ENCODE peak calls at places on chromosomes 11 and 22, in nine cellular contexts. R is breast epithelium, B is ovary, O is IMR-90, C is esophagus squamous epithelium, X is A549, T is adrenal gland, Z is transverse colon, V is heart left ventricle. Y is an unnamed sample.

GRCh38 chr22:44486538-44486937 is 11.5 kb downstream of the RTL6 start:
- DNase-seq in Z (no peak), V (no peak), T (peak), R (no peak), O (peak), C (no peak), X (peak), B (no peak), Y (no peak)

GRCh38 chr11:3194016-3194816 is 24.4 kb downstream of the MRGPRG start:
- DNase-seq in T (no peak), B (no peak), C (no peak), O (no peak), V (no peak), R (no peak), Z (no peak), X (no peak), Y (no peak)

GRCh38 chr11:78408619-78409018 is 9.0 kb downstream of the GAB2 start:
- DNase-seq in B (no peak), Z (no peak), C (no peak), O (no peak), X (no peak), V (no peak), R (no peak), T (no peak), Y (no peak)

GRCh38 chr11:71329165-71329510 is 76.8 kb upstream of the SHANK2 start:
- DNase-seq in X (no peak), O (no peak), B (no peak), V (no peak), Z (no peak), R (no peak), C (no peak), T (no peak), Y (no peak)

GRCh38 chr11:61173456-61173855 is 12.2 kb upstream of the VPS37C start:
- DNase-seq in C (no peak), R (no peak), T (no peak), O (peak), B (no peak), V (no peak), Z (no peak), X (peak), Y (no peak)

GRCh38 chr11:20161230-20161918 is 1.1 kb upstream of the DBX1 start:
- DNase-seq in C (no peak), T (no peak), X (no peak), R (no peak), V (no peak), Z (no peak), B (no peak), O (no peak), Y (peak)

GRCh38 chr11:133835258-133836075 is 9.8 kb downstream of the SPATA19 start:
- DNase-seq in C (no peak), O (peak), T (peak), V (no peak), X (peak), B (no peak), Z (no peak), R (no peak), Y (peak)

GRCh38 chr22:32765117-32765618 is 36.3 kb upstream of the TIMP3 start:
- DNase-seq in R (no peak), B (no peak), V (no peak), X (no peak), C (no peak), T (no peak), O (no peak), Z (no peak), Y (no peak)

GRCh38 chr11:128473631-128474030 is 113.7 kb downstream of the ETS1 start:
- DNase-seq in C (no peak), B (no peak), X (no peak), T (no peak), R (no peak), Z (no peak), V (no peak), O (no peak), Y (no peak)

GRCh38 chr11:122453586-122453985 is 201.9 kb upstream of the UBASH3B start:
- DNase-seq in Z (no peak), X (no peak), V (no peak), R (no peak), O (no peak), T (no peak), C (no peak), B (no peak), Y (no peak)

GRCh38 chr22:32619614-32620426 is 145.2 kb downstream of the FBXO7 start:
- DNase-seq in X (peak), Z (no peak), R (no peak), V (no peak), O (peak), T (peak), B (peak), C (no peak), Y (peak)

GRCh38 chr11:71147331-71147730 is 105.0 kb downstream of the SHANK2 start:
- DNase-seq in R (no peak), T (no peak), Z (no peak), O (no peak), X (no peak), B (no peak), V (no peak), C (no peak), Y (no peak)

GRCh38 chr22:44207173-44207980 is 26.7 kb downstream of the PARVG start:
- DNase-seq in C (no peak), V (no peak), X (no peak), B (no peak), T (no peak), R (no peak), Z (no peak), O (no peak), Y (no peak)

GRCh38 chr11:133694701-133695100 is 150.6 kb downstream of the SPATA19 start:
- DNase-seq in T (no peak), C (no peak), X (no peak), R (no peak), O (no peak), Z (no peak), V (no peak), B (no peak), Y (no peak)

GRCh38 chr22:29270475-29271271 is 2.6 kb downstream of the EWSR1 start:
- DNase-seq in O (peak), X (peak), B (no peak), V (no peak), R (no peak), Z (no peak), T (no peak), C (no peak), Y (no peak)

GRCh38 chr11:96390403-96390830 is 604 bp downstream of the JRKL start:
- DNase-seq in T (no peak), X (peak), V (no peak), R (no peak), C (no peak), Z (no peak), O (peak), B (no peak), Y (no peak)

GRCh38 chr11:3831378-3832239 is 9.2 kb downstream of the RHOG start:
- DNase-seq in T (peak), R (no peak), O (no peak), V (no peak), Z (no peak), C (no peak), B (no peak), X (no peak), Y (no peak)

GRCh38 chr11:95788921-95789505 is 569 bp downstream of the FAM76B start:
- DNase-seq in T (peak), X (peak), V (peak), C (no peak), Z (peak), R (no peak), O (peak), B (peak), Y (no peak)

GRCh38 chr11:19347911-19348310 is 107.2 kb upstream of the E2F8 start:
- DNase-seq in O (no peak), B (no peak), V (no peak), C (no peak), R (no peak), X (no peak), Z (no peak), T (no peak), Y (peak)

GRCh38 chr11:21969841-21970240 is 223.0 kb upstream of the ANO5 start:
- DNase-seq in B (no peak), X (no peak), O (no peak), C (no peak), R (no peak), Z (no peak), T (no peak), V (no peak), Y (no peak)

GRCh38 chr11:37770145-37770544 is 1172.1 kb upstream of the RAG2 start:
- DNase-seq in C (no peak), R (no peak), Z (no peak), X (no peak), B (no peak), O (peak), T (no peak), V (no peak), Y (no peak)

GRCh38 chr22:49930596-49931412 is 12.4 kb downstream of the CRELD2 start:
- DNase-seq in C (no peak), T (peak), X (peak), R (peak), Z (peak), B (peak), O (peak), V (peak), Y (peak)

GRCh38 chr11:120710354-120711187 is 199.0 kb downstream of the GRIK4 start:
- DNase-seq in X (no peak), C (no peak), Z (peak), B (peak), O (peak), V (peak), R (no peak), T (peak), Y (no peak)

GRCh38 chr11:104183572-104183971 is 19.6 kb upstream of the PDGFD start:
- DNase-seq in T (no peak), B (no peak), Z (no peak), R (no peak), C (no peak), X (no peak), O (peak), V (no peak), Y (no peak)

GRCh38 chr11:17683378-17684161 is 35.8 kb upstream of the MYOD1 start:
- DNase-seq in B (no peak), X (peak), C (no peak), V (no peak), O (peak), R (no peak), T (no peak), Z (no peak), Y (no peak)

GRCh38 chr22:36233796-36234195 is 5.5 kb downstream of the APOL2 start:
- DNase-seq in Z (no peak), B (no peak), R (no peak), X (no peak), O (peak), C (no peak), V (no peak), T (no peak), Y (no peak)

GRCh38 chr22:23151827-23152226 is 6.5 kb downstream of the RAB36 start:
- DNase-seq in Z (no peak), R (no peak), X (no peak), B (no peak), O (no peak), T (no peak), C (no peak), V (no peak), Y (no peak)

GRCh38 chr11:21625982-21626381 is 566.9 kb upstream of the ANO5 start:
- DNase-seq in B (no peak), T (peak), C (no peak), O (no peak), X (no peak), V (peak), Z (peak), R (no peak), Y (no peak)

GRCh38 chr11:13291361-13291760 is 13.8 kb downstream of the BMAL1 start:
- DNase-seq in Z (no peak), R (no peak), V (no peak), O (no peak), T (no peak), X (no peak), B (no peak), C (no peak), Y (no peak)

GRCh38 chr11:130504317-130504716 is 55.9 kb downstream of the ADAMTS15 start:
- DNase-seq in R (no peak), X (no peak), B (no peak), V (no peak), C (no peak), T (no peak), O (no peak), Z (no peak), Y (no peak)
- H3K27ac ChIP-seq in R (no peak), X (no peak), B (no peak), V (no peak), C (no peak), T (no peak), O (no peak), Z (no peak), Y (no peak)

GRCh38 chr22:38727123-38727522 is 21.4 kb downstream of the GTPBP1 start:
- DNase-seq in O (no peak), T (no peak), B (no peak), Z (no peak), X (no peak), V (no peak), C (no peak), R (peak), Y (no peak)

GRCh38 chr22:38724176-38724575 is 18.4 kb downstream of the GTPBP1 start:
- DNase-seq in Z (no peak), B (no peak), R (no peak), O (no peak), C (no peak), X (no peak), V (no peak), T (no peak), Y (no peak)

GRCh38 chr22:38727530-38728451 is 22.0 kb downstream of the GTPBP1 start:
- DNase-seq in R (peak), Z (no peak), O (no peak), C (no peak), B (no peak), V (no peak), T (no peak), X (no peak), Y (no peak)

GRCh38 chr22:38725900-38726655 is 20.3 kb downstream of the GTPBP1 start:
- DNase-seq in V (no peak), X (no peak), C (no peak), Z (no peak), O (no peak), R (peak), T (no peak), B (no peak), Y (no peak)

DNA sequence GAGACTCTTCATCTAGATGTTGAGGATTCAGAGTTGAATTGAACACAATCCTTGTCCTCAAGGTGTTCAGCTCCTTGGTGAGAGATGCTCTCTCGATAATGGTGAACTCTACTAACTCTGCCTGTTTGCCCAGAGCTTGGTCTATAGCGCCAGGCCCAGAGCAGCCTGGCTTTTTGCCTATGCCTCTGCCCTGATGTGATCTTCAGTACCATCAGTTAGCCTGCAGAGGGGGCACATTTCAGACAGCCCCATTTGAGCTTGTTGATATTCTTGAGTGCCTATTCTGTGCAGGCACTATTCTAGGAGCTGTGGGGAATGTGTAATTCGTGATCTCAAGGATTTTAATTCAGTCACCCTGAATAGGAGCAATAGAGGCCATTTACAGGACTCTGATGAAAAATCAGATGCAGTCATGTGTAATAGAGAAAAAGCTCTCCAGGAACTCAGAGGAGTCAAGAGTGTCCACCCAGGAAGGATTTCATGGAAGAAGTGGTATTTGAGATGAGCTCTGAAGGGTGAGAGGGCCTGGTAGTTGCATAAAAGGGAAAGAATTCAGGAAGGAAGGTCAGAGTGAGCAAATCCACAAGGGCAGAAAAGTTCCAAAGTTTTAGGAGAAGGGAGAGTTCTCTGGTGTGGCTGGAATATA is 19.3 kb downstream of the GTPBP1 start:
- DNase-seq in Z (no peak), T (no peak), X (peak), O (peak), B (no peak), C (no peak), R (peak), V (no peak), Y (no peak)
- TF ChIP-seq CTCF in Z (peak), T (peak), X (peak), O (peak), B (no peak), C (peak), R (no peak), V (peak), Y (peak)

DNA sequence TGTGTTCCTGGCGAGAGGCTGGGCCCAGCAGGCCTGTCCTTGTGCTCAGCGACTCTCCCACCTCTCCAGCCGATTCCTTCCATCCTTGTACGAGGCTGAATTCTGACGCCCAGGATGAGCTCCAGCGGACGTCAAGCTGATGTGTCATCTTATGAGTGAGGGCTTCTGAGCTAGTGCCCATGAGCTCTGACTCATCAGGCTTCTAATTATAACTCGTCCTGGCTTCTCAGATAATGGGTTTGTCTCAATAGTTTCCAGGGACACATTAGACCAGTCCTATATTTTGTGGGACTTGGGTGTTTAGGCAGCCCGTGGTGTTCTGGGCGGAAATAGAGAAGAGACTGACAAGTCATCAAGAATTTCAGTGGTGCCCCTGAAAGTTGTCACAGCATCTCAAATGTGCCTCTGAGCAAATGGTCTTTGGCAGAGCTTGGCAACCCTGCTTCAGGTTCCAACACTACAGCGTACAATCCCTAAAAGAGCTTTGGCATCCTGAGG is 108.2 kb upstream of the CD44 start:
- DNase-seq in V (peak), Z (peak), X (peak), R (no peak), O (peak), C (no peak), T (peak), B (peak), Y (peak)
- TF ChIP-seq POLR2A in V (no peak), Z (no peak), X (no peak), R (no peak), O (peak), C (no peak), T (no peak), B (no peak), Y (no peak)

GRCh38 chr11:112513417-112513816 is 252.8 kb upstream of the PLET1 start:
- DNase-seq in C (no peak), V (no peak), B (no peak), Z (no peak), X (no peak), T (no peak), R (no peak), O (no peak), Y (no peak)

GRCh38 chr11:112509300-112509699 is 248.6 kb upstream of the PLET1 start:
- DNase-seq in T (no peak), V (no peak), X (no peak), Z (no peak), R (no peak), O (no peak), C (no peak), B (no peak), Y (no peak)

GRCh38 chr11:112511271-112511670 is 250.6 kb upstream of the PLET1 start:
- DNase-seq in X (no peak), R (no peak), C (no peak), T (no peak), V (no peak), O (no peak), B (no peak), Z (no peak), Y (no peak)

GRCh38 chr11:112513936-112514716 is 253.5 kb upstream of the PLET1 start:
- DNase-seq in O (no peak), R (no peak), V (no peak), B (no peak), Z (no peak), C (no peak), X (no peak), T (no peak), Y (no peak)

DNA sequence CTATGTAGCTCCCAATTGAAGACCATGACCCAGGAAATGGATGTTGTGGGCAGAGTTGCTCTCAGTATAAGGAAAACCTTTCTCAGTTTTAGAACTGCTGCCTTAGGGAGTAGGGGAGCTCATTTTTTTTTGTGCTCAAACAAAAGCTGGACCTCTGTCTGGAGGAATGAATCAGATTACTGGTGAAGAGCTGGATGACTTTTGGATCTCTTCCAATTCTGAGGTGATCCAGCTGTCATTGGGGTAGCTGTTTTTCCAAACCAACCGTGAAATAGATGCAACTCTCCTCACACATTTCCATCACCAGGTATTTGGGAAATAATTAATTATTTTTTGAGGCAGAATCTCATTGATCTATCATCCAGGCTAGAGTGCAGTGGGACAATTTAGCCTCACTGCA is 251.2 kb upstream of the PLET1 start:
- DNase-seq in B (no peak), C (no peak), Z (no peak), T (no peak), O (no peak), X (no peak), R (no peak), V (no peak), Y (no peak)
- H3K27ac ChIP-seq in B (no peak), C (no peak), Z (no peak), T (no peak), O (no peak), X (no peak), R (no peak), V (no peak), Y (no peak)

DNA sequence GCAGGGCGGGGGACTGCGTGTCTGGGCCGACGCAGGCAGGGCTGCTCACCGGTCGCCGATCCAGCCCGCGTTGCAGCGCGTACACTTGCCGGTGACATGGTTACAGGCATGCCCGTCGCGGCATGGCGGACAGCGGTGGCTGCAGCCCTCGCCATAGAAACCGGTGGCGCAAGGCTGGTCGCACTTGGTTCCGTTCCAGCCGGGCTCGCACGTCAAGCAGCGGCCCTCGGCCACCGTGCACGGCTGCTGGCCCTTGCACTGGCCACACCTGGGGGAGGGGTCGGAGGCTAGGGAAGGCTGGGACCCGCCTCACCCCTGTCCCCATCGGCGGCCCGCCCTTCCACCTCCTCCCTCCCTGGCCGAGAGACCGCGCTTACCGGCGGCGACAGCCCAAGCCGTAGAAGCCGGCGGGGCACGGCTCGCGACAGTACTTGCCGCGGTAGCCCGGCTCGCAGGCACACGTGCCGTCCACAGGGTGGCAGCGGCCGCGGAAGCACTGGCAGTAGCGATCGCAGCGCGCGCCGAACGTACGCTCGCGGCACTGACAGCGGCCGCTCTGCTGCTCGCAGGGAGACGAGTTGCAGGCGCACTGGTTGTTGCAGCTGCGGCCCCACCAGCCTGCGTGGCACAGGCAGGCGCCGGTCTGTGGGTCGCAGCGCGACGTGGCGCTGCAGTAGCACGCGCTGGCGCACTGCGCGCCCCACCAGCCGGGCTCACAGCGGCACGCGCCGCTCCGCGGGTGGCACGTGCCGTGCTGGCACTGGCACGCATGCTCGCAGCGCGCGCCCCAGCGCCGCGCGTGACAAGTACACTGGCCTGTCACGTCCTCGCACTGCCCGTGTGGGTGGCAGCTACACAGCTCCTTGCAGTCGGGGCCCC is 6.7 kb downstream of the SCARF2 start:
- DNase-seq in X (peak), Z (peak), T (no peak), B (no peak), C (no peak), O (no peak), V (no peak), R (no peak), Y (peak)
- TF ChIP-seq CTCF in X (peak), Z (peak), T (no peak), B (no peak), C (peak), O (no peak), V (peak), R (peak), Y (peak)

Y was measured in thyroid gland.